ENCODE peak calls at places on chromosomes 12 and 14, in six cellular contexts. I, P, R, Z, X and D are unnamed samples.

GRCh38 chr12:92094751-92095161 is 50.9 kb downstream of the BTG1 start:
- DNase-seq in P (no peak), X (no peak), Z (no peak), R (peak), I (peak), D (no peak)

GRCh38 chr12:120936197-120936596 is 32.0 kb upstream of the SPPL3 start:
- DNase-seq in X (no peak), P (no peak), Z (no peak), I (no peak), R (no peak), D (no peak)

GRCh38 chr14:100783630-100784321 is 42.1 kb upstream of the MEG3 start:
- DNase-seq in X (no peak), R (no peak), Z (no peak), P (no peak), I (no peak), D (no peak)

GRCh38 chr14:76090611-76091010 is 61.1 kb upstream of the GPATCH2L start:
- DNase-seq in P (no peak), R (no peak), Z (no peak), X (no peak), I (no peak), D (no peak)

GRCh38 chr14:61860294-61860918 is 98.2 kb downstream of the SNAPC1 start:
- DNase-seq in I (peak), X (no peak), R (peak), Z (peak), P (peak), D (peak)

GRCh38 chr12:32159925-32160324 is 53.3 kb downstream of the BICD1 start:
- DNase-seq in Z (no peak), X (no peak), I (no peak), R (peak), P (no peak), D (no peak)

GRCh38 chr14:91315844-91316267 is 71.4 kb upstream of the GPR68 start:
- DNase-seq in P (no peak), X (no peak), Z (peak), I (no peak), R (no peak), D (no peak)

GRCh38 chr14:26765768-26766550 is 168.1 kb upstream of the NOVA1 start:
- DNase-seq in X (peak), P (no peak), R (peak), Z (no peak), I (no peak), D (no peak)

GRCh38 chr12:92759634-92760268 is 57.0 kb downstream of the PLEKHG7 start:
- DNase-seq in X (no peak), R (peak), P (no peak), I (peak), Z (no peak), D (peak)

GRCh38 chr14:30129795-30130194 is 202.1 kb upstream of the PRKD1 start:
- DNase-seq in R (peak), I (no peak), Z (no peak), P (no peak), X (no peak), D (no peak)

GRCh38 chr12:13211191-13211858 is 14.8 kb downstream of the EMP1 start:
- DNase-seq in I (no peak), Z (no peak), P (no peak), R (peak), X (no peak), D (no peak)

GRCh38 chr12:108822458-108823205 is 34.8 kb downstream of the SSH1 start:
- DNase-seq in P (no peak), I (no peak), R (no peak), Z (no peak), X (no peak), D (no peak)

GRCh38 chr12:99772274-99772673 is 124.7 kb downstream of the GARIN6 start:
- DNase-seq in I (no peak), Z (no peak), P (no peak), X (no peak), R (no peak), D (no peak)

GRCh38 chr12:4273651-4274395 is at the start of gene CCND2:
- DNase-seq in Z (peak), R (peak), I (peak), X (no peak), P (peak), D (peak)

GRCh38 chr14:54881761-54882401 is 20.7 kb downstream of the GCH1 start:
- DNase-seq in I (no peak), Z (no peak), X (no peak), R (no peak), P (no peak), D (no peak)

GRCh38 chr12:129966086-129966640 is 62.3 kb upstream of the TMEM132D start:
- DNase-seq in X (no peak), I (no peak), Z (no peak), R (no peak), P (no peak), D (no peak)

GRCh38 chr14:88904206-88904647 is 79.8 kb downstream of the TTC8 start:
- DNase-seq in Z (no peak), P (no peak), I (no peak), X (no peak), R (peak), D (no peak)

GRCh38 chr14:92969470-92970232 is 46.7 kb downstream of the CHGA start:
- DNase-seq in Z (no peak), X (no peak), R (no peak), I (no peak), P (no peak), D (no peak)

GRCh38 chr14:100076630-100077029 is 11.4 kb downstream of the EVL start:
- DNase-seq in R (peak), I (peak), X (no peak), P (no peak), Z (no peak), D (no peak)

GRCh38 chr12:6462234-6462995 is 8.1 kb downstream of the VAMP1 start:
- DNase-seq in R (no peak), Z (no peak), X (no peak), P (no peak), I (no peak), D (no peak)

GRCh38 chr12:108778053-108778452 is 46.7 kb upstream of the CORO1C start:
- DNase-seq in Z (no peak), R (no peak), P (no peak), I (no peak), X (no peak), D (no peak)

GRCh38 chr12:40874868-40875267 is 182.6 kb downstream of the CNTN1 start:
- DNase-seq in I (no peak), Z (no peak), P (no peak), X (no peak), R (no peak), D (no peak)

GRCh38 chr12:67006612-67007011 is 262.5 kb upstream of the CAND1 start:
- DNase-seq in P (no peak), I (no peak), Z (no peak), R (no peak), X (no peak), D (no peak)

GRCh38 chr14:33617154-33617553 is 333.7 kb downstream of the EGLN3 start:
- DNase-seq in R (peak), P (no peak), Z (no peak), X (no peak), I (no peak), D (no peak)

GRCh38 chr12:65609359-65609771 is 214.9 kb upstream of the HMGA2 start:
- DNase-seq in P (no peak), R (peak), Z (no peak), X (no peak), I (no peak), D (peak)

GRCh38 chr12:40692617-40693502 is 621 bp downstream of the CNTN1 start:
- DNase-seq in P (no peak), Z (no peak), I (peak), X (peak), R (no peak), D (no peak)